ENCODE peak calls at places on chromosomes 7 and 10, in four cellular contexts. F is endothelial cell of umbilical vein, Y is A549, H is GM12878. Q is an unnamed sample.

GRCh38 chr10:44306147-44306710 is 78.7 kb downstream of the CXCL12 start:
- DNase-seq in F (no peak), Y (peak), H (no peak), Q (no peak)

GRCh38 chr7:98252655-98253054 is 623 bp upstream of the TECPR1 start:
- DNase-seq in F (no peak), Y (no peak), H (no peak), Q (no peak)

GRCh38 chr10:118249714-118250113 is 92.4 kb downstream of the FAM204A start:
- DNase-seq in H (no peak), Y (no peak), F (no peak), Q (no peak)

GRCh38 chr10:63987212-63987611 is 466.0 kb downstream of the REEP3 start:
- DNase-seq in F (no peak), H (no peak), Y (no peak), Q (no peak)

GRCh38 chr7:44257618-44258422 is 57.0 kb downstream of the YKT6 start:
- DNase-seq in H (peak), F (peak), Y (peak), Q (peak)

GRCh38 chr7:23043441-23043840 is 29.5 kb upstream of the HYCC1 start:
- DNase-seq in H (no peak), F (no peak), Y (peak), Q (peak)

GRCh38 chr10:44990302-44990655 is 10.4 kb upstream of the ZNF22 start:
- DNase-seq in H (no peak), Y (no peak), F (no peak), Q (no peak)

GRCh38 chr7:41058986-41059741 is 643.7 kb downstream of the INHBA start:
- DNase-seq in H (no peak), F (no peak), Y (no peak), Q (no peak)

GRCh38 chr10:101767966-101768790 is 7.7 kb downstream of the FGF8 start:
- DNase-seq in F (no peak), Y (no peak), H (no peak), Q (no peak)

GRCh38 chr10:11204355-11204879 is 186.7 kb downstream of the CELF2 start:
- DNase-seq in Y (no peak), H (no peak), F (peak), Q (no peak)

GRCh38 chr7:153423190-153423549 is 629.0 kb upstream of the DPP6 start:
- DNase-seq in H (no peak), F (no peak), Y (no peak), Q (no peak)

GRCh38 chr7:38942431-38943051 is 33.5 kb upstream of the VPS41 start:
- DNase-seq in F (no peak), H (no peak), Y (no peak), Q (no peak)

GRCh38 chr10:123507298-123507697 is 158.9 kb upstream of the GPR26 start:
- DNase-seq in H (no peak), F (no peak), Y (no peak), Q (no peak)

GRCh38 chr10:11876805-11877395 is 53.7 kb downstream of the PROSER2 start:
- DNase-seq in F (no peak), H (no peak), Y (no peak), Q (no peak)

GRCh38 chr7:139937685-139938084 is 108.6 kb downstream of the TBXAS1 start:
- DNase-seq in H (no peak), Y (no peak), F (peak), Q (peak)

GRCh38 chr7:22452142-22452763 is 47.7 kb downstream of the STEAP1B start:
- DNase-seq in F (peak), Y (peak), H (no peak), Q (peak)

GRCh38 chr7:24477807-24478655 is 95.2 kb upstream of the PALS2 start:
- DNase-seq in H (no peak), Y (peak), F (peak), Q (peak)

GRCh38 chr7:120665068-120665467 is 192.9 kb downstream of the TSPAN12 start:
- DNase-seq in F (no peak), Y (no peak), H (no peak), Q (no peak)

GRCh38 chr10:60910543-60910942 is 33.4 kb downstream of the RHOBTB1 start:
- DNase-seq in Y (no peak), H (no peak), F (peak), Q (peak)

GRCh38 chr10:18005781-18006456 is 54.2 kb downstream of the SLC39A12 start:
- DNase-seq in F (peak), H (no peak), Y (no peak), Q (no peak)

GRCh38 chr10:18005445-18005780 is 53.7 kb downstream of the SLC39A12 start:
- DNase-seq in H (no peak), Y (no peak), F (no peak), Q (no peak)

GRCh38 chr10:18008989-18009388 is 57.3 kb downstream of the SLC39A12 start:
- DNase-seq in F (no peak), H (no peak), Y (no peak), Q (no peak)

DNA sequence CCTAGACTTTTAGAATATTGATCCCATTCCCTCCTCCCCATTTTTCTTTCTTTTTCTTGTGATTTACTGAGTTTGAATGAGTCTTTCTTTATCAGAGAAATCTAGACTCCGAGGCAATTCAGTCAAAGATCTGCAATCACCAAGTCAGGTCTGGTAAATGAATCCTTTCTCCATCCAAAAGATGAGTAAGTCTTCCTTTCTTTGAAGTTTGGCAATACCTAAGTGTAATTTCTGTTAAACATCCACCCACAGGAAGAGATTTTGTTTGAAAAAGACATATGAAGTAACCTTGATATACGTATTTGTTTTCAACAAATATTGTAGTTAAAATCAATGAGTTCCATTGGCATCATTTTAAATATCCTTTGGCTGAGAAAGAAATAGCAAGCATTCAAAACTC is 58.3 kb downstream of the SLC39A12 start:
- DNase-seq in H (no peak), F (no peak), Y (no peak), Q (no peak)
- TF ChIP-seq MAX in H (no peak), F (no peak), Y (no peak), Q (no peak)

GRCh38 chr7:19619122-19619521 is 89.7 kb downstream of the POLR1F start:
- DNase-seq in H (no peak), Y (no peak), F (no peak), Q (peak)
- TF ChIP-seq MYC in H (no peak), Y (no peak), F (no peak), Q (no peak)

DNA sequence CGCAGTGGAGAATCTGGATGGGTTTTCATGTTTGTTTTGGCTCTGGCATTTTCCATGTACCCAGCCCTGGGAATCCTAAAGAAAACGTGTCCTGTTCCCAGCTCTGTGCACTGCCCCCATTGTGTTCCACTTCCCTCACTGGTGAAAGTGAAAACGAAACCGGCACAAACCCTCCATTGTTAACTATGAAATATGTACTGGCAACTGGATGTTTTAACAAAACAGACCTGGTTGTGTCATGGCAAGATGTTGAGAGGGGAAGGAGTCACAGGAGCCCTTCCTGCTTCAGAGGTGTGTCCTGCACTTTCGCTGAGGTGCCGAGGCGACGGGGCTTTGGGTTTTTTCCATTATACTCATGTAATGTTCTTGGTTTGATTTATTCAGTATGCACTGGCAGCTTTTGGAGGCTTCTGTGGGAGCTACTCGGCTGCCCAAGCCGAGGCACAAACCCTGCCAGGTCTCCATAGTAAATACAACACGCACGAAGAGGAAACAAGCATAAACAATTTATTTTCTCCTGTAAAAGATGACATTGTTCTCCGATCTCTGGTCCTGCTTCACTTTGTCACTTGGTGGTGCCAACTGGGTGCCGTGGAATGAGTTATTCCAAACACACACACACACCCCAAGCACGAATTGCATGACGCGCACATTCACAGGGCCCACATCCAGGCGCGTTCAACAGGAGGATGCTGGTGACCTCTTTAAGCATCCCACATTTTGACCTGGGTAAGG is 118.2 kb downstream of the CDK6 start:
- DNase-seq in F (peak), Y (peak), H (no peak), Q (peak)
- TF ChIP-seq MAX in F (peak), Y (no peak), H (no peak), Q (no peak)

GRCh38 chr7:72435913-72436480 is 23.9 kb upstream of the CALN1 start:
- DNase-seq in H (no peak), Y (no peak), F (no peak), Q (no peak)

GRCh38 chr7:72438491-72438890 is 26.4 kb upstream of the CALN1 start:
- DNase-seq in H (no peak), F (no peak), Y (no peak), Q (no peak)

GRCh38 chr7:72437610-72438009 is 25.5 kb upstream of the CALN1 start:
- DNase-seq in H (no peak), F (no peak), Y (no peak), Q (no peak)

GRCh38 chr7:72437061-72437460 is 24.9 kb upstream of the CALN1 start:
- DNase-seq in Y (no peak), F (no peak), H (no peak), Q (no peak)

GRCh38 chr7:72435366-72435765 is 23.2 kb upstream of the CALN1 start:
- DNase-seq in Y (no peak), H (no peak), F (no peak), Q (no peak)
- TF ChIP-seq MYC in Y (no peak), H (no peak), F (no peak), Q (no peak)

DNA sequence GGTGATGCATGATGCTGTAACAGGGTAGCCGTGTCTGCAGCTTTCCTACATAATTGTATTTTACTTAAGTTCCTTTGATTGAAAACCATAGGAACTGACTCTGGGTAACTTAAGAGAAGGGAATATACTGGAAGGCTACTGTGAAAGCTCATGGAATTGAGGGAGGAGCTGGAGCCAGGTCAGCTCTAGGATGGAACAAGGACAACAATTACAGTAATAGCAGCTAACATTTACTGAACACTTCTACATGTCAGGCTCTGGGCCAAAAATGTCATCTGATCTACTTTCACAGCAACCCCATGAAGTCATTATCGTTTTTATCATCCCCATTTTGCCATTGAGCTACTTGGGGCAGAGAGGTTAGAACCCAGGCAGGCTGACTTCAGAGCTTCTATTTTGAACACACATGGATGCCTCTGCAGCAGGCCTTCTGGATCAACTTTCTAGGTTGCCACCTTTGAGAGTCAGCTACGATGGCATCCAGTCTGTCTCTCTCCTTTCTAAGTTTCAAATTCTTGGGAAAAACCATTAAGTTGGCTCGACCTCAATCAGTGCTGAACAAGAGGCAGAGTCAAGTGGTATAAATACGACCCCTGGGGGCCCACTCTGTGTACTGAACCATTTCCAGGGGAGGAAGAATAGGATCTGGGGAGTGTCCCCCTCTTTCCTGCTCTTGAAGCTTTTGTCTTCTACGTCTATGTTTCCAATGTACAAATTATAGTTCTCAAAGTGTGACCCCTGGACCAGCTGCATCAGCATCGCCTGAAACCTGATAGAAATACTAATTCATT is 272.3 kb upstream of the PLPP4 start:
- DNase-seq in H (no peak), F (no peak), Y (no peak), Q (no peak)
- TF ChIP-seq MAX in H (no peak), F (no peak), Y (no peak), Q (no peak)

Q was measured in NB4.